ENCODE peak calls at places on chromosomes 3 and 15, in nine cellular contexts. X is lung, P is endothelial cell of umbilical vein, F is adrenal gland, V is Karpas-422, Y is aorta, L is testis, D is A673, S is ovary. C is an unnamed sample. For H3K4me1, the result is how much of the 10 kb centered on the place peaks cover.

GRCh38 chr3:94076055-94076454 is 13.2 kb downstream of the NSUN3 start:
- DNase-seq in X (no peak), P (no peak), F (no peak), V (no peak), Y (no peak), L (no peak), D (no peak), S (no peak), C (no peak)

GRCh38 chr3:100561459-100562158 is 47.8 kb upstream of the ADGRG7 start:
- DNase-seq in X (no peak), P (no peak), F (no peak), V (no peak), Y (no peak), L (no peak), D (peak), S (no peak), C (no peak)

GRCh38 chr15:75230016-75230343 is 28.2 kb upstream of the GOLGA6C start:
- DNase-seq in X (no peak), P (no peak), F (no peak), V (no peak), Y (no peak), L (no peak), D (no peak), S (no peak), C (no peak)

GRCh38 chr3:55571913-55572312 is 84.8 kb upstream of the WNT5A start:
- DNase-seq in X (peak), P (no peak), F (no peak), V (no peak), Y (peak), L (peak), D (no peak), S (no peak), C (peak)

GRCh38 chr3:125294414-125294813 is 80.7 kb downstream of the ZNF148 start:
- DNase-seq in X (no peak), P (no peak), F (no peak), V (no peak), Y (no peak), L (no peak), D (no peak), S (no peak), C (no peak)

GRCh38 chr3:64667138-64667537 is 20.7 kb downstream of the ADAMTS9 start:
- DNase-seq in X (no peak), P (no peak), F (no peak), V (no peak), Y (no peak), L (no peak), D (no peak), S (no peak), C (no peak)

GRCh38 chr3:193796089-193796488 is 203.1 kb downstream of the OPA1 start:
- DNase-seq in X (no peak), P (no peak), F (no peak), V (no peak), Y (no peak), L (no peak), D (no peak), S (no peak), C (no peak)

GRCh38 chr3:57586778-57587177 is 10.4 kb downstream of the ARF4 start:
- DNase-seq in X (no peak), P (no peak), F (no peak), V (no peak), Y (no peak), L (no peak), D (no peak), S (no peak), C (no peak)

GRCh38 chr3:193207290-193207689 is 33.7 kb upstream of the PLAAT1 start:
- DNase-seq in X (no peak), P (no peak), F (no peak), V (no peak), Y (no peak), L (no peak), D (no peak), S (no peak), C (no peak)

GRCh38 chr3:132871956-132872355 is 149.7 kb upstream of the NPHP3 start:
- DNase-seq in X (no peak), P (no peak), F (no peak), V (no peak), Y (no peak), L (no peak), D (no peak), S (no peak), C (no peak)

GRCh38 chr3:186207515-186207914 is 98.6 kb upstream of the ETV5 start:
- DNase-seq in X (no peak), P (no peak), F (no peak), V (no peak), Y (no peak), L (no peak), D (no peak), S (no peak), C (no peak)

GRCh38 chr3:195080125-195080524 is 190.8 kb downstream of the XXYLT1 start:
- DNase-seq in X (no peak), P (peak), F (no peak), V (no peak), Y (peak), L (no peak), D (no peak), S (no peak), C (no peak)

GRCh38 chr3:151479452-151479851 is 18.6 kb upstream of the IGSF10 start:
- DNase-seq in X (no peak), P (no peak), F (no peak), V (no peak), Y (no peak), L (no peak), D (no peak), S (no peak), C (no peak)

GRCh38 chr3:125072749-125073404 is 17.1 kb upstream of the HEG1 start:
- DNase-seq in X (no peak), P (no peak), F (no peak), V (peak), Y (no peak), L (no peak), D (no peak), S (no peak), C (no peak)

GRCh38 chr15:88341653-88342052 is 85.1 kb upstream of the NTRK3 start:
- DNase-seq in X (no peak), P (no peak), F (no peak), V (no peak), Y (no peak), L (no peak), D (no peak), S (no peak), C (no peak)

GRCh38 chr3:79618883-79619282 is 148.9 kb downstream of the ROBO1 start:
- DNase-seq in X (no peak), P (no peak), F (no peak), V (no peak), Y (no peak), L (no peak), D (no peak), S (no peak), C (no peak)

GRCh38 chr3:112776836-112777235 is 69.8 kb downstream of the CD200R1L start:
- DNase-seq in X (no peak), P (no peak), F (no peak), V (no peak), Y (no peak), L (no peak), D (no peak), S (no peak), C (no peak)

GRCh38 chr3:128271536-128272332 is 118.5 kb downstream of the EEFSEC start:
- DNase-seq in X (no peak), P (no peak), F (no peak), V (no peak), Y (no peak), L (no peak), D (no peak), S (no peak), C (no peak)

GRCh38 chr3:142151828-142152227 is 2.5 kb upstream of the TFDP2 start:
- DNase-seq in X (no peak), P (no peak), F (no peak), V (no peak), Y (no peak), L (no peak), D (no peak), S (no peak), C (no peak)

GRCh38 chr3:158109295-158109803 is 540 bp upstream of the RSRC1 start:
- DNase-seq in X (no peak), P (no peak), F (no peak), V (no peak), Y (no peak), L (no peak), D (no peak), S (no peak), C (no peak)

GRCh38 chr15:78050851-78051250 is 26.7 kb downstream of the TBC1D2B start:
- DNase-seq in X (no peak), P (peak), F (no peak), V (no peak), Y (no peak), L (no peak), D (no peak), S (no peak), C (no peak)

GRCh38 chr15:52765779-52766178 is 24.4 kb downstream of the ONECUT1 start:
- DNase-seq in X (no peak), P (peak), F (no peak), V (no peak), Y (no peak), L (no peak), D (no peak), S (no peak), C (no peak)

GRCh38 chr15:89768071-89768500 is 8.0 kb upstream of the MESP2 start:
- DNase-seq in X (no peak), P (no peak), F (no peak), V (no peak), Y (no peak), L (peak), D (no peak), S (no peak), C (peak)

GRCh38 chr3:156533205-156533604 is 21.7 kb downstream of the SSR3 start:
- DNase-seq in X (no peak), P (no peak), F (peak), V (no peak), Y (no peak), L (no peak), D (no peak), S (no peak), C (no peak)

GRCh38 chr3:181618260-181618659 is 93.5 kb upstream of the SOX2 start:
- DNase-seq in X (no peak), P (no peak), F (no peak), V (no peak), Y (no peak), L (no peak), D (no peak), S (no peak), C (no peak)
- H3K27ac ChIP-seq in X (no peak), P (no peak), F (no peak), V (no peak), Y (no peak), L (no peak), D (no peak), S (no peak), C (no peak)

GRCh38 chr15:31329640-31330010 is 3.0 kb downstream of the KLF13 start:
- DNase-seq in X (no peak), P (no peak), F (no peak), V (no peak), Y (no peak), L (no peak), D (no peak), S (no peak), C (no peak)

GRCh38 chr15:31331389-31331788 is 4.8 kb downstream of the KLF13 start:
- DNase-seq in X (no peak), P (no peak), F (no peak), V (no peak), Y (no peak), L (no peak), D (no peak), S (no peak), C (peak)

GRCh38 chr15:31330836-31331235 is 4.2 kb downstream of the KLF13 start:
- DNase-seq in X (no peak), P (no peak), F (no peak), V (no peak), Y (no peak), L (peak), D (no peak), S (no peak), C (no peak)

GRCh38 chr15:31328999-31329639 is 2.5 kb downstream of the KLF13 start:
- DNase-seq in X (no peak), P (no peak), F (no peak), V (peak), Y (peak), L (peak), D (no peak), S (peak), C (peak)

GRCh38 chr15:31330111-31330785 is 3.6 kb downstream of the KLF13 start:
- DNase-seq in X (no peak), P (no peak), F (no peak), V (no peak), Y (no peak), L (peak), D (no peak), S (no peak), C (peak)
- H3K4me1 ChIP-seq in X (under half), P (under half), F (under half), V (half or more), Y (under half), L (half or more), D (under half), S (under half), C (under half)

GRCh38 chr15:65028338-65028737 is 1.1 kb downstream of the MTFMT start:
- DNase-seq in X (no peak), P (no peak), F (no peak), V (peak), Y (no peak), L (no peak), D (no peak), S (no peak), C (no peak)
- H3K4me3 ChIP-seq in X (no peak), P (peak), F (peak), V (peak), Y (no peak), L (peak), D (peak), S (peak), C (peak)

GRCh38 chr3:196927571-196928453 is 14.5 kb downstream of the NCBP2 start:
- DNase-seq in X (no peak), P (no peak), F (no peak), V (no peak), Y (no peak), L (no peak), D (peak), S (no peak), C (no peak)
- H3K27ac ChIP-seq in X (no peak), P (no peak), F (no peak), V (no peak), Y (no peak), L (no peak), D (no peak), S (no peak), C (no peak)

C was measured in right cardiac atrium.